ENCODE peak calls at places on chromosomes 6 and 20, in four cellular contexts. I is adipocyte, X is spleen, B is aorta. F is an unnamed sample. For H3K4me1, the result is how much of the 10 kb centered on the place peaks cover.

GRCh38 chr6:134035823-134036296 is 16.6 kb downstream of the SLC2A12 start:
- DNase-seq in I (peak), X (no peak), B (no peak), F (no peak)

GRCh38 chr6:73675466-73676098 is 20.4 kb upstream of the CD109 start:
- DNase-seq in I (peak), X (peak), B (peak), F (peak)

GRCh38 chr20:24040896-24041459 is 52.4 kb upstream of the GGTLC1 start:
- DNase-seq in I (no peak), X (no peak), B (no peak), F (no peak)

GRCh38 chr6:43718387-43719105 is 31.0 kb upstream of the MRPS18A start:
- DNase-seq in I (no peak), X (peak), B (peak), F (no peak)

GRCh38 chr6:63805345-63805744 is 169.7 kb downstream of the PHF3 start:
- DNase-seq in I (no peak), X (no peak), B (no peak), F (no peak)

GRCh38 chr6:12092762-12093161 is 80.7 kb downstream of the HIVEP1 start:
- DNase-seq in I (no peak), X (no peak), B (no peak), F (no peak)

GRCh38 chr6:134959603-134960002 is 9.7 kb upstream of the ALDH8A1 start:
- DNase-seq in I (no peak), X (no peak), B (no peak), F (no peak)

GRCh38 chr6:116371384-116372209 is 850 bp downstream of the DSE start:
- DNase-seq in I (peak), X (peak), B (peak), F (no peak)

GRCh38 chr6:34152042-34152524 is 6.2 kb upstream of the GRM4 start:
- DNase-seq in I (no peak), X (peak), B (peak), F (no peak)

GRCh38 chr20:9407805-9408421 is 106.5 kb upstream of the LAMP5 start:
- DNase-seq in I (peak), X (no peak), B (no peak), F (peak)

GRCh38 chr6:41587223-41587879 is 41.2 kb downstream of the FOXP4 start:
- DNase-seq in I (no peak), X (no peak), B (no peak), F (no peak)

GRCh38 chr6:73652637-73653570 is 888 bp downstream of the SLC17A5 start:
- DNase-seq in I (peak), X (peak), B (peak), F (peak)

GRCh38 chr6:170110201-170111140 is 180.4 kb downstream of the DLL1 start:
- DNase-seq in I (no peak), X (peak), B (peak), F (no peak)

GRCh38 chr6:76702187-76702586 is 629.7 kb upstream of the IMPG1 start:
- DNase-seq in I (peak), X (no peak), B (no peak), F (no peak)

GRCh38 chr20:60212695-60213094 is 254.5 kb downstream of the CDH26 start:
- DNase-seq in I (no peak), X (no peak), B (no peak), F (no peak)

GRCh38 chr6:141677598-141678211 is 455.0 kb upstream of the GJE1 start:
- DNase-seq in I (peak), X (no peak), B (no peak), F (peak)

GRCh38 chr20:35773154-35773751 is 1.4 kb downstream of the PHF20 start:
- DNase-seq in I (peak), X (peak), B (no peak), F (peak)

GRCh38 chr20:41905186-41905585 is 287.0 kb upstream of the CHD6 start:
- DNase-seq in I (no peak), X (no peak), B (no peak), F (no peak)

GRCh38 chr6:121305957-121306607 is 28.2 kb downstream of the TBC1D32 start:
- DNase-seq in I (peak), X (no peak), B (no peak), F (peak)

GRCh38 chr6:107606407-107606806 is 116.5 kb downstream of the SOBP start:
- DNase-seq in I (no peak), X (no peak), B (no peak), F (no peak)

GRCh38 chr6:13267142-13267621 is 61.2 kb downstream of the TBC1D7 start:
- DNase-seq in I (no peak), X (no peak), B (no peak), F (no peak)

GRCh38 chr6:152669894-152670293 is 27.8 kb upstream of the MYCT1 start:
- DNase-seq in I (peak), X (no peak), B (no peak), F (peak)

GRCh38 chr6:98467091-98467490 is 367.3 kb upstream of the POU3F2 start:
- DNase-seq in I (no peak), X (no peak), B (no peak), F (no peak)

DNA sequence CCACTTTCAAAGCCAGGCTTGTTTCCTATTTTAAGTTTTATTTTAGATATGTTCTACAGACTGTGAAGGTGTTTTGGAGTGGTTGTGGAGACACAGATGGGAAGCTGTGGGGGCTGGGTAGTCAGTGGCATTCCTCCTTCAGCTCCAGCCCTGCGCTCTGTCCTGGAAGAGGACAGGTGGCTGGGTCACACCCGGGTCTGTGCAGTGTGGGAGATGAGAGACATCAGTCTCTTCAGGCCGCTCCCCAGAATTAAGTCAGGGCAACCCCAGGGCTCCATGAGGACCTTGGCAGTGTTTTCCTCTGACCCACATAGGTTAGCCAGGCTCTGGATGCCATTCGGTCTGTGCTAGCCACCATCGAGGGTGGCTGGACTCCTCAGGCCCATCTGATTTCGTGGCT is 91.9 kb upstream of the SCP2D1 start:
- DNase-seq in I (no peak), X (peak), B (no peak), F (no peak)
- H3K4me1 ChIP-seq in I (under half), X (under half), B (under half), F (under half)

GRCh38 chr20:1376007-1376406 is 16.8 kb downstream of the FKBP1A start:
- DNase-seq in I (no peak), X (no peak), B (no peak), F (no peak)
- H3K4me1 ChIP-seq in I (half or more), X (half or more), B (under half), F (half or more)

DNA sequence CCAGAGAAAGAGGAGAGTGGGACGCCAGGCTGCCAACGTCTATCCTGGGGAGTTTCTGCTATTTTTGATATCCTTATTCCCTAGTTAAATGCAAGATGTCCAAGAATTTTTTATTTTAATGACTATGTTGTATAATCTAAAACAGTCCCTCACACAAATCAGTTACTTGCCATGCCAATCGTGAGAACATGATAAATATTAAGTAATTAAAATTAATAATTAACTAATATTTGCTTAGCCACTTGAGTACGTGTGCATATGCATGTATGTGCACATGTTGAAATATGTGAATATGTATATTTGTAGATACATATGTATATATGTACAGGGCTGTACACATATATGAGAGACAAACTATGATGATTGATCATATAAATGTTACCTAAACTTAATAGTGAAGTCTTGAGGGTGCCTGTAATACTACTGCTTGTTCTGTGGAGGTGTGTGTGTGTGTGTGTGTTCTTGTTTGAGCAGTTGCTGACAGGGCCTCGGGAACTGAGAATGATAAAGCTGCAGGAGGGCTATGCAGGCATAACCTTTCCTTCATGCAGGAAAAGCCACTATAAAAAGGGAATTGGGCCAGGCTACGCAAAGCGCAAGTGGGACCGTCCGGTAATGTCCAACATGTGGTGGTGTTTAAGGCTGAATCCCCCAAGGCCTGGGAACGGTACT is 148.2 kb upstream of the TBX18 start:
- DNase-seq in I (no peak), X (no peak), B (no peak), F (no peak)
- H3K4me1 ChIP-seq in I (under half), X (under half), B (under half), F (under half)

GRCh38 chr6:56671651-56672461 is 29.2 kb upstream of the DST start:
- DNase-seq in I (no peak), X (peak), B (no peak), F (no peak)
- H3K4me1 ChIP-seq in I (under half), X (under half), B (under half), F (under half)

GRCh38 chr6:151229401-151230276 is 10.1 kb upstream of the AKAP12 start:
- DNase-seq in I (no peak), X (no peak), B (no peak), F (no peak)

GRCh38 chr6:151230277-151230577 is 9.5 kb upstream of the AKAP12 start:
- DNase-seq in I (no peak), X (no peak), B (no peak), F (no peak)

GRCh38 chr6:151228788-151229400 is 10.9 kb upstream of the AKAP12 start:
- DNase-seq in I (no peak), X (no peak), B (no peak), F (no peak)

GRCh38 chr6:151225919-151226318 is 13.8 kb upstream of the AKAP12 start:
- DNase-seq in I (no peak), X (no peak), B (no peak), F (no peak)
- H3K4me1 ChIP-seq in I (under half), X (under half), B (under half), F (under half)

GRCh38 chr6:142856607-142856856 is 88.4 kb downstream of the HIVEP2 start:
- DNase-seq in I (no peak), X (no peak), B (no peak), F (no peak)
- H3K4me1 ChIP-seq in I (under half), X (under half), B (under half), F (under half)

GRCh38 chr6:53066874-53067273 is 1.7 kb downstream of the FBXO9 start:
- DNase-seq in I (no peak), X (no peak), B (no peak), F (no peak)

GRCh38 chr6:53066059-53066406 is 829 bp downstream of the FBXO9 start:
- DNase-seq in I (peak), X (peak), B (peak), F (peak)

GRCh38 chr6:53065266-53066058 is at the start of gene FBXO9:
- DNase-seq in I (peak), X (peak), B (peak), F (peak)

GRCh38 chr6:53062369-53062639 is 2.9 kb upstream of the FBXO9 start:
- DNase-seq in I (no peak), X (no peak), B (no peak), F (no peak)

DNA sequence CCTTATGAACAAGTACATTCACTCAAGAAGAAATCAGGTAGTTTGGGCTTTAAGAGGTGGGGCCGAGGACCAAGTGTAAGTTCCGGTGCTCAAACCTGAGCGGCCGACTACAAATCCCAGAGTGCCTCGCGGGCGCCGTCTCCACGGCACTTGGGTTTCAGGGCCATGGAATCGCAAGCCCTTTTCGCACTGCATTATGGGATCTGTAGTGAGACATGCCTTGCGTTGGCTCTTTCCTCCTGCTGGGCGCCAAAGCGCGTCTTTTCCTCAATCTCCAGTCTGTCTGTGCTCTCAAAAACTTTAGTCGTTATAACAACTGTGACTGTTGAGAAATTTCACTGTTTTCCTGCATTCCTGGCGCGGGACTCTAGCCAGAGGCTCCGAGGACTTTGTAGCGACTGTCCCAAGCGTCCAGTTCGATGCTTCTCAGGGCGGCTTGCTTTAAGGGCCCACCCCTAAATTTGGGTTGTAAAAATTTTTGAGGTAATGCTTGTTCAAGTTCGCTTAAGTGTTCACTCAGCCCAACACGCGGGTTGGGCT is 408 bp upstream of the FBXO9 start:
- DNase-seq in I (peak), X (peak), B (peak), F (peak)
- H3K4me1 ChIP-seq in I (under half), X (under half), B (under half), F (under half)

DNA sequence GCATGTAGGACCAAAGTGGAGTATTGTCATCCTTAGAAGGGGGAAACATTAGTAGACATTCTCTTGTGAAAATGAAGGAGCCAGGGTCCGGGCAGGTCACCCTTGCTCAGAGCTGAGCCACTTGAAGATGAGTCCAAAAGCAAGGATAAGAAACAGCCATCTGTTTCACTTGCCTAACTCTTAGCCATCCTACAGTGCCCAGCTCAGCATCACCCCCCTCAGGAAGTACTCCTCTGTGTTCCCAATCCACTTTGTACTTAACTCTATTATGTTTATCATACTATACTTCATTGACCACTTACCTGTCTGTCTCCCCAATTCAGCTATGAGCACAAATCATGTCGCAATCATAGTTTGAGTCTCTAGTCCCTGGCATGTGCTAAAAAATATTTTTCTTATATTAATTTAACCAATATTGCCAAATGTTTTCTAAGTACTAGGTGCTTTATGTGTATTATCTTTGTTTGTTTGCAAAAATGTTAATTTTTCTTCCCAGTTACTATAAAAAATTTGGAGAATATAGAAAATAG is 8.1 kb upstream of the TOX2 start:
- DNase-seq in I (no peak), X (no peak), B (no peak), F (no peak)
- H3K4me1 ChIP-seq in I (under half), X (under half), B (under half), F (under half)

DNA sequence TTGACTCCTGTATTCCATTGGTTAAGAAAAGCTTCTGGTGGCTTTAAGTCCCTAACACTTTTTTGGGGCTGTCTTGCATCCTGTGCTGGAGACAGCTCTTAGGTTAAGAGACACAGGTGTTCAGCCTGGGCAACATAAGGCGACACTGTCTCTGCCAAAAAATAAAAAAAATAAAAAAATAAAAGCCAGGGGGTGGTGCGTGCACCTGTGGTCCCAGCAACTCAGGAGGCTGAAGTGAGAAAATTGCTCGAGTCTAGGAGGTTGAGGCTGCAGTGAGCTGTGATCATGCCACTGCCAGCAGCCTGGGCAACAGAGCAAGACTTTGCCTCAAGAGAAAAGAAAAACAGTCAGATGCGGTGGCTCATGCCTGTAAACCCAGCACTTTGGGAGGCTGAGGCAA is 55.6 kb upstream of the ZMYND8 start:
- DNase-seq in I (no peak), X (no peak), B (no peak), F (peak)
- H3K4me1 ChIP-seq in I (under half), X (under half), B (under half), F (half or more)